ENCODE peak calls at places on chromosomes 6 and 20, in nine cellular contexts. One of them, this sample, is unnamed.

GRCh38 chr20:62337558-62338293 is 29.4 kb downstream of the LAMA5 start:
- DNase-seq in transverse colon: peak
- DNase-seq in adrenal gland: no peak
- DNase-seq in A549: no peak
- DNase-seq in Peyer's patch: peak
- DNase-seq in H54: no peak
- DNase-seq in IMR-90: no peak
- DNase-seq in lower leg skin: no peak
- DNase-seq in body of pancreas: no peak
- DNase-seq in this sample: peak

GRCh38 chr6:163745566-163746400 is 331.3 kb downstream of the QKI start:
- DNase-seq in transverse colon: no peak
- DNase-seq in adrenal gland: no peak
- DNase-seq in A549: peak
- DNase-seq in Peyer's patch: no peak
- DNase-seq in H54: peak
- DNase-seq in IMR-90: peak
- DNase-seq in lower leg skin: peak
- DNase-seq in body of pancreas: peak
- DNase-seq in this sample: peak

GRCh38 chr20:52312131-52312729 is 120.7 kb upstream of the ZFP64 start:
- DNase-seq in transverse colon: peak
- DNase-seq in adrenal gland: peak
- DNase-seq in A549: peak
- DNase-seq in Peyer's patch: peak
- DNase-seq in H54: peak
- DNase-seq in IMR-90: peak
- DNase-seq in lower leg skin: peak
- DNase-seq in body of pancreas: peak
- DNase-seq in this sample: peak

GRCh38 chr6:102327697-102328227 is 934.3 kb downstream of the GRIK2 start:
- DNase-seq in transverse colon: no peak
- DNase-seq in adrenal gland: no peak
- DNase-seq in A549: no peak
- DNase-seq in Peyer's patch: no peak
- DNase-seq in H54: no peak
- DNase-seq in IMR-90: no peak
- DNase-seq in lower leg skin: no peak
- DNase-seq in body of pancreas: no peak
- DNase-seq in this sample: no peak

GRCh38 chr20:3854462-3854870 is 7.8 kb downstream of the MAVS start:
- DNase-seq in transverse colon: no peak
- DNase-seq in adrenal gland: no peak
- DNase-seq in A549: peak
- DNase-seq in Peyer's patch: no peak
- DNase-seq in H54: no peak
- DNase-seq in IMR-90: no peak
- DNase-seq in lower leg skin: no peak
- DNase-seq in body of pancreas: no peak
- DNase-seq in this sample: no peak

GRCh38 chr6:82017316-82017715 is 230.2 kb downstream of the IBTK start:
- DNase-seq in transverse colon: no peak
- DNase-seq in adrenal gland: peak
- DNase-seq in A549: peak
- DNase-seq in Peyer's patch: no peak
- DNase-seq in H54: no peak
- DNase-seq in IMR-90: peak
- DNase-seq in lower leg skin: peak
- DNase-seq in body of pancreas: peak
- DNase-seq in this sample: peak

GRCh38 chr20:36122931-36123288 is 31.6 kb upstream of the EPB41L1 start:
- DNase-seq in transverse colon: no peak
- DNase-seq in adrenal gland: no peak
- DNase-seq in A549: no peak
- DNase-seq in Peyer's patch: no peak
- DNase-seq in H54: no peak
- DNase-seq in IMR-90: no peak
- DNase-seq in lower leg skin: no peak
- DNase-seq in body of pancreas: no peak
- DNase-seq in this sample: no peak

GRCh38 chr6:159892053-159892452 is 1.3 kb downstream of the MAS1 start:
- DNase-seq in transverse colon: no peak
- DNase-seq in adrenal gland: no peak
- DNase-seq in A549: no peak
- DNase-seq in Peyer's patch: no peak
- DNase-seq in H54: no peak
- DNase-seq in IMR-90: no peak
- DNase-seq in lower leg skin: no peak
- DNase-seq in body of pancreas: peak
- DNase-seq in this sample: no peak

GRCh38 chr6:138206862-138207261 is 11.4 kb downstream of the PBOV1 start:
- DNase-seq in transverse colon: no peak
- DNase-seq in adrenal gland: no peak
- DNase-seq in A549: no peak
- DNase-seq in Peyer's patch: no peak
- DNase-seq in H54: no peak
- DNase-seq in IMR-90: no peak
- DNase-seq in lower leg skin: no peak
- DNase-seq in body of pancreas: no peak
- DNase-seq in this sample: no peak

GRCh38 chr6:170291271-170292110 is 613 bp upstream of the DLL1 start:
- DNase-seq in transverse colon: peak
- DNase-seq in adrenal gland: peak
- DNase-seq in A549: no peak
- DNase-seq in Peyer's patch: peak
- DNase-seq in H54: no peak
- DNase-seq in IMR-90: no peak
- DNase-seq in lower leg skin: peak
- DNase-seq in body of pancreas: peak
- DNase-seq in this sample: peak

GRCh38 chr6:170289108-170289931 is 1.6 kb downstream of the DLL1 start:
- DNase-seq in transverse colon: no peak
- DNase-seq in adrenal gland: no peak
- DNase-seq in A549: no peak
- DNase-seq in Peyer's patch: no peak
- DNase-seq in H54: no peak
- DNase-seq in IMR-90: no peak
- DNase-seq in lower leg skin: no peak
- DNase-seq in body of pancreas: no peak
- DNase-seq in this sample: no peak

GRCh38 chr6:170292111-170292777 is 1.4 kb upstream of the DLL1 start:
- DNase-seq in transverse colon: no peak
- DNase-seq in adrenal gland: no peak
- DNase-seq in A549: no peak
- DNase-seq in Peyer's patch: no peak
- DNase-seq in H54: no peak
- DNase-seq in IMR-90: no peak
- DNase-seq in lower leg skin: no peak
- DNase-seq in body of pancreas: no peak
- DNase-seq in this sample: no peak

GRCh38 chr6:170289971-170290305 is 940 bp downstream of the DLL1 start:
- DNase-seq in transverse colon: no peak
- DNase-seq in adrenal gland: no peak
- DNase-seq in A549: no peak
- DNase-seq in Peyer's patch: no peak
- DNase-seq in H54: no peak
- DNase-seq in IMR-90: no peak
- DNase-seq in lower leg skin: no peak
- DNase-seq in body of pancreas: no peak
- DNase-seq in this sample: peak

GRCh38 chr6:170290306-170291128 is at the start of gene DLL1:
- DNase-seq in transverse colon: peak
- DNase-seq in adrenal gland: peak
- DNase-seq in A549: no peak
- DNase-seq in Peyer's patch: no peak
- DNase-seq in H54: peak
- DNase-seq in IMR-90: peak
- DNase-seq in lower leg skin: peak
- DNase-seq in body of pancreas: peak
- DNase-seq in this sample: peak
- TF ChIP-seq POLR2A in transverse colon: peak
- TF ChIP-seq POLR2A in adrenal gland: no peak
- TF ChIP-seq POLR2A in A549: no peak
- TF ChIP-seq POLR2A in Peyer's patch: peak
- TF ChIP-seq POLR2A in H54: no peak
- TF ChIP-seq POLR2A in IMR-90: no peak
- TF ChIP-seq POLR2A in lower leg skin: no peak
- TF ChIP-seq POLR2A in body of pancreas: peak
- TF ChIP-seq POLR2A in this sample: no peak

GRCh38 chr20:34876161-34877001 is at the start of gene ACSS2:
- DNase-seq in transverse colon: peak
- DNase-seq in adrenal gland: peak
- DNase-seq in A549: peak
- DNase-seq in Peyer's patch: peak
- DNase-seq in H54: peak
- DNase-seq in IMR-90: peak
- DNase-seq in lower leg skin: peak
- DNase-seq in body of pancreas: peak
- DNase-seq in this sample: peak
- TF ChIP-seq POLR2A in transverse colon: peak
- TF ChIP-seq POLR2A in adrenal gland: peak
- TF ChIP-seq POLR2A in A549: peak
- TF ChIP-seq POLR2A in Peyer's patch: peak
- TF ChIP-seq POLR2A in H54: peak
- TF ChIP-seq POLR2A in IMR-90: peak
- TF ChIP-seq POLR2A in lower leg skin: no peak
- TF ChIP-seq POLR2A in body of pancreas: peak
- TF ChIP-seq POLR2A in this sample: peak

GRCh38 chr6:158373209-158373608 is 60.9 kb downstream of the TULP4 start:
- DNase-seq in transverse colon: no peak
- DNase-seq in adrenal gland: no peak
- DNase-seq in A549: no peak
- DNase-seq in Peyer's patch: no peak
- DNase-seq in H54: no peak
- DNase-seq in IMR-90: no peak
- DNase-seq in lower leg skin: peak
- DNase-seq in body of pancreas: no peak
- DNase-seq in this sample: no peak
- TF ChIP-seq POLR2A in transverse colon: no peak
- TF ChIP-seq POLR2A in adrenal gland: no peak
- TF ChIP-seq POLR2A in A549: no peak
- TF ChIP-seq POLR2A in Peyer's patch: no peak
- TF ChIP-seq POLR2A in H54: no peak
- TF ChIP-seq POLR2A in IMR-90: no peak
- TF ChIP-seq POLR2A in lower leg skin: no peak
- TF ChIP-seq POLR2A in body of pancreas: no peak
- TF ChIP-seq POLR2A in this sample: no peak

DNA sequence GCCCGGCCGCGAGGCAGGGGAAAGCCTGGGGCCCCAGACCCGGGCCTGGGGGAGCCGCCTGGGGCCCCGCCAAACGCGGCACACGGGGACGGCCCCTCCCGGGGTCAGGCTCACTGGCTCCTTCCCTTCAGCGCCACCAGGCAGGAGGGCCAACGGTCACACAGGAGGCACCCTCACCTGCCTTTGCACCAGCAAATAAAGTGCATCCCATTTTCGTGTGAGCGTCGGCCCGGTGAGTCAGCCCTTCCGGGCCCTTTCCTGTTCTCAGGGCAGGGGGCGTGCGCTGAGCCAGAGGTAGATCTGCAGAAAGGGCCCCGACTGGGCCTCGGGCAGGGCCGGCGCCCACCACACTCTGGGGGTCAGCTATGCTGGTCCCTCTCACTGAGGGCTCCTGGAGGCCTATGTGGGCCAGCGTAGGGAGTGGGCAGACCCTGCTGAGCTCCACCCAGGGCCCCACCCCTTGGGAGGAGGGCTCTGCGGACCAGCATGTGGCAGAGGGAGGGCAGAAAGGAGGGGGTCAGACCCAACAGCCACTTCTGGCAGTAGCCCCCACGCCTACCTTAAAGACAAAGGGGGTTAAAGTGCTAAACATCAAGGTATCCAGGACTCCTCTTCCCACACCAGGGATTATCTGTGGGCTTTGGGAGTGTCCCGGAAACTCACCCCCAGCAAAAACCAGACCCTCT is 931 bp upstream of the UCKL1 start:
- DNase-seq in transverse colon: peak
- DNase-seq in adrenal gland: peak
- DNase-seq in A549: peak
- DNase-seq in Peyer's patch: peak
- DNase-seq in H54: peak
- DNase-seq in IMR-90: peak
- DNase-seq in lower leg skin: no peak
- DNase-seq in body of pancreas: peak
- DNase-seq in this sample: peak
- TF ChIP-seq POLR2A in transverse colon: peak
- TF ChIP-seq POLR2A in adrenal gland: peak
- TF ChIP-seq POLR2A in A549: peak
- TF ChIP-seq POLR2A in Peyer's patch: peak
- TF ChIP-seq POLR2A in H54: no peak
- TF ChIP-seq POLR2A in IMR-90: no peak
- TF ChIP-seq POLR2A in lower leg skin: no peak
- TF ChIP-seq POLR2A in body of pancreas: no peak
- TF ChIP-seq POLR2A in this sample: peak

GRCh38 chr6:15522856-15523529 is 139.8 kb downstream of the DTNBP1 start:
- DNase-seq in transverse colon: no peak
- DNase-seq in adrenal gland: no peak
- DNase-seq in A549: no peak
- DNase-seq in Peyer's patch: no peak
- DNase-seq in H54: no peak
- DNase-seq in IMR-90: no peak
- DNase-seq in lower leg skin: no peak
- DNase-seq in body of pancreas: no peak
- DNase-seq in this sample: no peak
- TF ChIP-seq POLR2A in transverse colon: no peak
- TF ChIP-seq POLR2A in adrenal gland: no peak
- TF ChIP-seq POLR2A in A549: no peak
- TF ChIP-seq POLR2A in Peyer's patch: no peak
- TF ChIP-seq POLR2A in H54: no peak
- TF ChIP-seq POLR2A in IMR-90: no peak
- TF ChIP-seq POLR2A in lower leg skin: no peak
- TF ChIP-seq POLR2A in body of pancreas: no peak
- TF ChIP-seq POLR2A in this sample: no peak

DNA sequence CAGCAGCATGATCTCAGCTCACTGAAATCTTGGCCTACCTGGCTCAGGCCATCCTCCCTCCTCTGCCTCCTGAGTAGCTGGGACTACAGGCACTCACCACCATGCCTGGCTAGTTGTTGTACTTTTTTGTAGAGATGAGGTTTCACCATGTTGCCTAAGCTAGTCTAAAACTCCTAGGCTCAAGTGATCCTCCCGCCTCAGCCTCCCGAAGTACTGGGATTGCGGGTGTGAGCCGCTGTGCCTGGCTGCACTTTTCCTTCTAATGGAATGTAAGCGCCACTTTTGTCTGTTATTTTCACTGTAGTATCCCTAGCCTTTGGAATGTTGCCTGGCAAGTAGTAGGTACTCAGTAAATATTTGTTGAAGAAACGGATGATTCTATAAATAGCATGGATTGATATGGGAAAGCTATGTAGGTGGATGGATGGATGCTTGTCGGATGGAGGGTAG is 10.4 kb upstream of the TRIB3 start:
- DNase-seq in transverse colon: no peak
- DNase-seq in adrenal gland: no peak
- DNase-seq in A549: peak
- DNase-seq in Peyer's patch: no peak
- DNase-seq in H54: no peak
- DNase-seq in IMR-90: no peak
- DNase-seq in lower leg skin: no peak
- DNase-seq in body of pancreas: no peak
- DNase-seq in this sample: no peak
- TF ChIP-seq POLR2A in transverse colon: no peak
- TF ChIP-seq POLR2A in adrenal gland: no peak
- TF ChIP-seq POLR2A in A549: no peak
- TF ChIP-seq POLR2A in Peyer's patch: no peak
- TF ChIP-seq POLR2A in H54: no peak
- TF ChIP-seq POLR2A in IMR-90: no peak
- TF ChIP-seq POLR2A in lower leg skin: no peak
- TF ChIP-seq POLR2A in body of pancreas: no peak
- TF ChIP-seq POLR2A in this sample: no peak

GRCh38 chr6:158518196-158519127 is 41.4 kb upstream of the TMEM181 start:
- DNase-seq in transverse colon: peak
- DNase-seq in adrenal gland: peak
- DNase-seq in A549: peak
- DNase-seq in Peyer's patch: peak
- DNase-seq in H54: peak
- DNase-seq in IMR-90: peak
- DNase-seq in lower leg skin: peak
- DNase-seq in body of pancreas: peak
- DNase-seq in this sample: peak
- TF ChIP-seq POLR2A in transverse colon: no peak
- TF ChIP-seq POLR2A in adrenal gland: no peak
- TF ChIP-seq POLR2A in A549: no peak
- TF ChIP-seq POLR2A in Peyer's patch: no peak
- TF ChIP-seq POLR2A in H54: no peak
- TF ChIP-seq POLR2A in IMR-90: no peak
- TF ChIP-seq POLR2A in lower leg skin: no peak
- TF ChIP-seq POLR2A in body of pancreas: no peak
- TF ChIP-seq POLR2A in this sample: no peak

This sample was measured in heart left ventricle.